ENCODE peak calls at places on chromosomes 3 and 15, in five cellular contexts. M is GF-D8; O is CD8-positive, alpha-beta memory T cell; J is activated CD8-positive, alpha-beta memory T cell treated with anti-CD3 and anti-CD28 coated beads for 24 hours; H is stimulated activated CD4-positive, alpha-beta T cell treated with anti-CD3 and anti-CD28 coated beads, Interleukin-12 subunit alpha, Interleukin-12 subunit beta, amount 100 ng/mL, for 24 hours. Q is an unnamed sample.

GRCh38 chr3:48945856-48946549 is 27.4 kb downstream of the ARIH2 start:
- DNase-seq in M (no peak), O (no peak), J (no peak), H (no peak), Q (no peak)

GRCh38 chr3:150376001-150376848 is 31.9 kb upstream of the TSC22D2 start:
- DNase-seq in M (no peak), O (no peak), J (no peak), H (no peak), Q (no peak)

GRCh38 chr3:28590216-28590615 is 241.6 kb upstream of the AZI2 start:
- DNase-seq in M (no peak), O (no peak), J (no peak), H (no peak), Q (no peak)

GRCh38 chr15:29815000-29815704 is 7.1 kb downstream of the TJP1 start:
- DNase-seq in M (no peak), O (no peak), J (no peak), H (no peak), Q (no peak)

GRCh38 chr3:10527295-10528016 is 22.1 kb upstream of the ATP2B2 start:
- DNase-seq in M (no peak), O (no peak), J (peak), H (no peak), Q (no peak)

GRCh38 chr3:48595526-48596121 is 495 bp upstream of the COL7A1 start:
- DNase-seq in M (no peak), O (no peak), J (no peak), H (no peak), Q (no peak)

GRCh38 chr15:96362001-96362758 is 31.7 kb downstream of the NR2F2 start:
- DNase-seq in M (no peak), O (no peak), J (no peak), H (no peak), Q (peak)

GRCh38 chr3:17122758-17123157 is 238.0 kb downstream of the PLCL2 start:
- DNase-seq in M (no peak), O (no peak), J (peak), H (no peak), Q (no peak)

GRCh38 chr3:52831500-52832301 is 1.2 kb upstream of the ITIH4 start:
- DNase-seq in M (no peak), O (no peak), J (no peak), H (no peak), Q (no peak)

GRCh38 chr3:139906441-139906840 is 28.5 kb upstream of the CLSTN2 start:
- DNase-seq in M (no peak), O (no peak), J (no peak), H (no peak), Q (no peak)

GRCh38 chr3:129240436-129240835 is 9.0 kb upstream of the COPG1 start:
- DNase-seq in M (no peak), O (no peak), J (no peak), H (no peak), Q (no peak)

GRCh38 chr3:5294360-5294759 is 106.9 kb downstream of the EDEM1 start:
- DNase-seq in M (no peak), O (no peak), J (no peak), H (no peak), Q (no peak)

GRCh38 chr3:179066058-179066457 is 5.6 kb downstream of the ZMAT3 start:
- DNase-seq in M (no peak), O (no peak), J (no peak), H (no peak), Q (no peak)

GRCh38 chr15:31163769-31164572 is 62.4 kb upstream of the TRPM1 start:
- DNase-seq in M (no peak), O (no peak), J (no peak), H (no peak), Q (no peak)

GRCh38 chr3:31695280-31696008 is 162.7 kb downstream of the STT3B start:
- DNase-seq in M (peak), O (no peak), J (no peak), H (peak), Q (no peak)

GRCh38 chr3:29141197-29141911 is 139.5 kb upstream of the RBMS3 start:
- DNase-seq in M (no peak), O (no peak), J (no peak), H (no peak), Q (no peak)

GRCh38 chr3:10263549-10264363 is 15.5 kb downstream of the TATDN2 start:
- DNase-seq in M (no peak), O (peak), J (peak), H (peak), Q (no peak)

Q was measured in neuronal stem cell.